ENCODE peak calls at places on chromosomes 16 and 17, in nine cellular contexts. D is progenitor cell of endocrine pancreas; H is HCEC 1CT; U is PC-3; K is fibroblast of pulmonary artery; L is heart left ventricle; Q is cardiac fibroblast; M is activated CD8-positive, alpha-beta T cell treated with anti-CD3 and anti-CD28 coated beads, Interleukin-2, amount 10 ng/mL, durations not matched to agents 7 days and 5 days; B is HEK293T. F is an unnamed sample.

GRCh38 chr17:35745749-35746320 is 7.2 kb downstream of the GAS2L2 start:
- DNase-seq in D (no peak), H (no peak), U (no peak), K (no peak), L (no peak), Q (no peak), M (no peak), B (no peak), F (no peak)

GRCh38 chr17:37393352-37393751 is 13.3 kb downstream of the ACACA start:
- DNase-seq in D (no peak), H (no peak), U (no peak), K (no peak), L (no peak), Q (no peak), M (no peak), B (no peak), F (no peak)

GRCh38 chr17:18230288-18231141 is 5.1 kb downstream of the LLGL1 start:
- DNase-seq in D (no peak), H (no peak), U (no peak), K (no peak), L (no peak), Q (no peak), M (no peak), B (no peak), F (no peak)

GRCh38 chr17:27762527-27763305 is 37.6 kb downstream of the NOS2 start:
- DNase-seq in D (peak), H (no peak), U (peak), K (peak), L (no peak), Q (peak), M (peak), B (no peak), F (no peak)

GRCh38 chr16:53549970-53550406 is 47.0 kb upstream of the AKTIP start:
- DNase-seq in D (peak), H (peak), U (peak), K (peak), L (no peak), Q (peak), M (peak), B (peak), F (peak)

GRCh38 chr17:3755335-3756030 is 31.8 kb downstream of the HASPIN start:
- DNase-seq in D (no peak), H (no peak), U (no peak), K (no peak), L (no peak), Q (no peak), M (no peak), B (no peak), F (no peak)

GRCh38 chr16:78122774-78123315 is 23.4 kb downstream of the WWOX start:
- DNase-seq in D (no peak), H (peak), U (peak), K (peak), L (no peak), Q (peak), M (no peak), B (peak), F (peak)

GRCh38 chr17:17141860-17142552 is 64.1 kb downstream of the PLD6 start:
- DNase-seq in D (no peak), H (no peak), U (no peak), K (peak), L (no peak), Q (peak), M (peak), B (peak), F (no peak)

GRCh38 chr17:72538921-72539352 is 418.1 kb downstream of the SOX9 start:
- DNase-seq in D (no peak), H (no peak), U (no peak), K (no peak), L (no peak), Q (no peak), M (no peak), B (no peak), F (no peak)

GRCh38 chr16:84704253-84704652 is 4.5 kb downstream of the USP10 start:
- DNase-seq in D (no peak), H (no peak), U (no peak), K (no peak), L (no peak), Q (no peak), M (no peak), B (no peak), F (no peak)

GRCh38 chr17:82586576-82587233 is 61.5 kb downstream of the WDR45B start:
- DNase-seq in D (no peak), H (no peak), U (no peak), K (no peak), L (no peak), Q (no peak), M (no peak), B (no peak), F (no peak)

GRCh38 chr17:48618366-48618896 is 3.3 kb upstream of the HOXB8 start:
- DNase-seq in D (peak), H (peak), U (peak), K (peak), L (peak), Q (peak), M (peak), B (peak), F (peak)

GRCh38 chr17:62807812-62808575 is at the start of gene MARCHF10:
- DNase-seq in D (peak), H (no peak), U (peak), K (no peak), L (no peak), Q (no peak), M (peak), B (no peak), F (no peak)

GRCh38 chr17:82486186-82487084 is 27.9 kb downstream of the NARF start:
- DNase-seq in D (no peak), H (no peak), U (no peak), K (no peak), L (no peak), Q (no peak), M (no peak), B (no peak), F (no peak)

GRCh38 chr16:4409081-4409932 is 7.1 kb downstream of the CORO7 start:
- DNase-seq in D (no peak), H (no peak), U (peak), K (no peak), L (no peak), Q (no peak), M (no peak), B (no peak), F (no peak)

GRCh38 chr17:35236821-35237220 is 6.1 kb upstream of the SLFN5 start:
- DNase-seq in D (no peak), H (no peak), U (no peak), K (no peak), L (no peak), Q (no peak), M (no peak), B (no peak), F (no peak)

GRCh38 chr17:21239680-21240374 is 13.4 kb downstream of the NATD1 start:
- DNase-seq in D (no peak), H (peak), U (peak), K (peak), L (peak), Q (peak), M (no peak), B (peak), F (no peak)